ENCODE peak calls at places on chromosomes 11 and 22, in eight cellular contexts. G, D, W, C, O, K, X and Y are unnamed samples.

GRCh38 chr11:67610302-67610868 is 3.6 kb downstream of the NDUFV1 start:
- DNase-seq in G (no peak), D (no peak), W (no peak), C (no peak), O (no peak), K (no peak), X (no peak), Y (no peak)

GRCh38 chr11:58060939-58061672 is 30.4 kb downstream of the OR6Q1 start:
- DNase-seq in G (no peak), D (no peak), W (no peak), C (peak; percentile 60), O (no peak), K (no peak), X (no peak), Y (peak; percentile 77)

GRCh38 chr22:50672471-50673230 is at the start of gene SHANK3:
- DNase-seq in G (no peak), D (peak; percentile 89), W (no peak), C (no peak), O (no peak), K (no peak), X (no peak), Y (no peak)

GRCh38 chr11:119418759-119419158 is 4.2 kb downstream of the THY1 start:
- DNase-seq in G (no peak), D (no peak), W (no peak), C (no peak), O (no peak), K (no peak), X (no peak), Y (no peak)

GRCh38 chr11:68200639-68201038 is 12.5 kb downstream of the KMT5B start:
- DNase-seq in G (no peak), D (no peak), W (no peak), C (peak; percentile 93), O (no peak), K (no peak), X (no peak), Y (no peak)

GRCh38 chr22:25563757-25564319 is 637 bp upstream of the GRK3 start:
- DNase-seq in G (no peak), D (no peak), W (no peak), C (no peak), O (no peak), K (peak; percentile 28), X (no peak), Y (no peak)

GRCh38 chr22:27175444-27175843 is 518.1 kb downstream of the MIAT start:
- DNase-seq in G (no peak), D (no peak), W (no peak), C (no peak), O (no peak), K (no peak), X (no peak), Y (no peak)

GRCh38 chr11:6655020-6655789 is 404 bp downstream of the DCHS1 start:
- DNase-seq in G (no peak), D (peak; percentile 81), W (no peak), C (peak; percentile 58), O (no peak), K (no peak), X (peak; percentile 51), Y (no peak)

GRCh38 chr11:124674168-124674517 is 439 bp downstream of the SPA17 start:
- DNase-seq in G (no peak), D (no peak), W (no peak), C (no peak), O (no peak), K (peak; percentile 24), X (no peak), Y (no peak)

GRCh38 chr11:125402436-125402835 is 93.6 kb downstream of the FEZ1 start:
- DNase-seq in G (no peak), D (peak; percentile 4), W (no peak), C (peak; percentile 61), O (no peak), K (no peak), X (no peak), Y (no peak)

GRCh38 chr11:60777106-60777505 is 8.0 kb upstream of the MS4A10 start:
- DNase-seq in G (no peak), D (no peak), W (no peak), C (no peak), O (no peak), K (no peak), X (no peak), Y (no peak)

GRCh38 chr11:95308512-95309035 is 77.6 kb upstream of the SESN3 start:
- DNase-seq in G (no peak), D (no peak), W (no peak), C (no peak), O (no peak), K (no peak), X (no peak), Y (no peak)

GRCh38 chr11:76162336-76163288 is 43.7 kb downstream of the WNT11 start:
- DNase-seq in G (no peak), D (peak; percentile 69), W (no peak), C (no peak), O (no peak), K (no peak), X (no peak), Y (peak; percentile 25)

GRCh38 chr11:78101073-78101472 is 21.4 kb upstream of the NDUFC2 start:
- DNase-seq in G (no peak), D (no peak), W (no peak), C (no peak), O (no peak), K (no peak), X (no peak), Y (no peak)

GRCh38 chr11:11628651-11629050 is 6.8 kb upstream of the GALNT18 start:
- DNase-seq in G (no peak), D (no peak), W (no peak), C (no peak), O (no peak), K (no peak), X (no peak), Y (no peak)

GRCh38 chr11:6926208-6927029 is at the start of gene ZNF215:
- DNase-seq in G (peak; percentile 78), D (peak; percentile 86), W (peak; percentile 19), C (peak; percentile 97), O (peak; percentile 33), K (peak; percentile 91), X (peak; percentile 78), Y (peak; percentile 86)

GRCh38 chr11:29676993-29677392 is 339.8 kb downstream of the KCNA4 start:
- DNase-seq in G (no peak), D (no peak), W (no peak), C (peak; percentile 20), O (no peak), K (no peak), X (no peak), Y (no peak)

DNA sequence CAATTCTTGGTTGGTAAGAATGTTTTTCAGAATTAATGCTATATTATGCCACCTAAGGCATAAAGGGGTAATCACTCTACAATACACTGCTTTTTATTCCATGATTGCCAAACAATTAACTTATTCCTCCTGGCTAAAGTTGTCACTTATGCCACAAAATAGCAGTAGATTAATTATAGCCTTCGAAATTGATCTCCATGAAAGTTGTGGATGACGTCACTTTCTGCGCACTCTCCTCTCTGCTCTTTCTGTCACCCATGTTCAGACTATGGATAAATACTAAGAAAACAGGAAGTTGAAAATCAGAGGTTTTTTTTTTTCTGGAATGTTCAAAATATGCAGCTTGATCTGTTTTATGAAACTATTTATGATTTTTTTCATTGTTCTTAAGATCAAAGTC is 790.1 kb upstream of the CNTN5 start:
- DNase-seq in G (no peak), D (no peak), W (no peak), C (no peak), O (no peak), K (no peak), X (no peak), Y (no peak)
- H3K9me3 ChIP-seq in G (no peaks in the 10 kb centered on the region), D (no peaks in the 10 kb centered on the region), W (no peaks in the 10 kb centered on the region), C (no peaks in the 10 kb centered on the region), O (no peaks in the 10 kb centered on the region), K (no peaks in the 10 kb centered on the region), X (no peaks in the 10 kb centered on the region), Y (no peaks in the 10 kb centered on the region)

GRCh38 chr11:55795256-55795655 is at the start of gene OR5D14:
- DNase-seq in G (no peak), D (no peak), W (no peak), C (no peak), O (no peak), K (no peak), X (no peak), Y (no peak)

GRCh38 chr11:55793321-55793720 is 2.0 kb upstream of the OR5D14 start:
- DNase-seq in G (no peak), D (no peak), W (no peak), C (no peak), O (no peak), K (no peak), X (no peak), Y (no peak)

DNA sequence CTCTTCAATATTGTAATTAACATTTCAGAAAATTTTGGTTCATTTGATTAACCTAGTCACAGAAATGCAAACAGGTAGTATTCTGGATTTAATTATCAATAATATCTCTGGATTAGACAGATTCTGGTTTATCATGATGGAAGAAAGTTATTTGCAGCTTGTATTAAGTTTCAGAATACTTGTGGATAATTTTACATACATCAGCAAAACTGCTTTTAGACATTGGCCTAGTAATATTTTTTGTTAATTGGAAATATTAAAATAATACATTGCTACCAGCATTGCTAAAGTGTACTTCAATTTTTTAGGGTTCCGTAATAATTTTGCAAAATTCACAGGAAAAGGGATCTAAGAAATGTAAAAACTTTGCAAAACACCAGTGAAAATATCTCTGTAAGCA is 3.8 kb upstream of the OR5D14 start:
- DNase-seq in G (no peak), D (no peak), W (no peak), C (no peak), O (no peak), K (no peak), X (no peak), Y (no peak)
- H3K9me3 ChIP-seq in G (no peaks in the 10 kb centered on the region), D (no peaks in the 10 kb centered on the region), W (no peaks in the 10 kb centered on the region), C (no peaks in the 10 kb centered on the region), O (no peaks in the 10 kb centered on the region), K (no peaks in the 10 kb centered on the region), X (peaks cover 7% of the 10 kb centered on the region), Y (peaks cover 1% of the 10 kb centered on the region)

GRCh38 chr11:37422511-37422910 is 824.5 kb upstream of the RAG2 start:
- DNase-seq in G (no peak), D (no peak), W (no peak), C (no peak), O (no peak), K (no peak), X (no peak), Y (no peak)
- H3K9me3 ChIP-seq in G (no peaks in the 10 kb centered on the region), D (no peaks in the 10 kb centered on the region), W (no peaks in the 10 kb centered on the region), C (no peaks in the 10 kb centered on the region), O (no peaks in the 10 kb centered on the region), K (no peaks in the 10 kb centered on the region), X (no peaks in the 10 kb centered on the region), Y (no peaks in the 10 kb centered on the region)

GRCh38 chr11:38226684-38227083 is 1628.6 kb upstream of the RAG2 start:
- DNase-seq in G (no peak), D (no peak), W (no peak), C (peak; percentile 0), O (no peak), K (no peak), X (peak; percentile 1), Y (no peak)

GRCh38 chr11:38221295-38221694 is 1623.3 kb upstream of the RAG2 start:
- DNase-seq in G (no peak), D (no peak), W (no peak), C (no peak), O (no peak), K (no peak), X (no peak), Y (no peak)
- H3K9me3 ChIP-seq in G (no peaks in the 10 kb centered on the region), D (no peaks in the 10 kb centered on the region), W (peaks cover 4% of the 10 kb centered on the region), C (no peaks in the 10 kb centered on the region), O (no peaks in the 10 kb centered on the region), K (no peaks in the 10 kb centered on the region), X (no peaks in the 10 kb centered on the region), Y (no peaks in the 10 kb centered on the region)